ENCODE peak calls at places on chromosome 3, in five cellular contexts. W, R, S, Z and K are unnamed samples. For H3K4me1, the result is how much of the 10 kb centered on the place peaks cover.

GRCh38 chr3:42078686-42079085 is 12.5 kb upstream of the TRAK1 start:
- DNase-seq in R (no peak), W (no peak), S (no peak), Z (no peak), K (no peak)

GRCh38 chr3:54527953-54528352 is 399.9 kb downstream of the LRTM1 start:
- DNase-seq in S (no peak), W (peak), Z (no peak), R (no peak), K (no peak)

GRCh38 chr3:157819826-157820517 is 286.2 kb downstream of the SHOX2 start:
- DNase-seq in R (no peak), S (no peak), W (no peak), Z (no peak), K (no peak)

GRCh38 chr3:154799801-154800200 is 280.3 kb upstream of the MME start:
- DNase-seq in R (no peak), S (no peak), Z (no peak), W (no peak), K (no peak)

GRCh38 chr3:125107861-125108567 is 52.2 kb upstream of the HEG1 start:
- DNase-seq in W (no peak), S (no peak), Z (no peak), R (no peak), K (no peak)

GRCh38 chr3:4684976-4685375 is 191.8 kb downstream of the ITPR1 start:
- DNase-seq in W (no peak), R (no peak), Z (no peak), S (no peak), K (no peak)

GRCh38 chr3:45496550-45496949 is 98.0 kb upstream of the LIMD1 start:
- DNase-seq in R (peak), Z (peak), W (peak), S (no peak), K (peak)

GRCh38 chr3:137992592-137992991 is 17.4 kb upstream of the CLDN18 start:
- DNase-seq in S (no peak), R (no peak), W (no peak), Z (no peak), K (no peak)

GRCh38 chr3:64892664-64893309 is 205.0 kb upstream of the ADAMTS9 start:
- DNase-seq in S (no peak), W (no peak), Z (no peak), R (no peak), K (no peak)

GRCh38 chr3:134352031-134352671 is 22.1 kb downstream of the AMOTL2 start:
- DNase-seq in R (no peak), Z (no peak), W (peak), S (no peak), K (no peak)

GRCh38 chr3:41116851-41117250 is 82.5 kb upstream of the CTNNB1 start:
- DNase-seq in R (no peak), S (no peak), W (no peak), Z (no peak), K (no peak)

GRCh38 chr3:128550471-128551126 is 57.6 kb upstream of the GATA2 start:
- DNase-seq in Z (no peak), W (no peak), S (no peak), R (no peak), K (no peak)

GRCh38 chr3:120396469-120396868 is 47.3 kb upstream of the LRRC58 start:
- DNase-seq in R (no peak), Z (no peak), S (no peak), W (no peak), K (no peak)

GRCh38 chr3:108590443-108590842 is 921 bp downstream of the DZIP3 start:
- DNase-seq in Z (no peak), S (no peak), W (no peak), R (peak), K (no peak)

GRCh38 chr3:194312743-194313281 is 38.3 kb downstream of the CPN2 start:
- DNase-seq in R (peak), Z (peak), S (no peak), W (peak), K (peak)

GRCh38 chr3:31927806-31928205 is 53.3 kb downstream of the OSBPL10 start:
- DNase-seq in R (no peak), Z (no peak), S (no peak), W (no peak), K (no peak)

GRCh38 chr3:131907809-131908208 is 127.0 kb downstream of the CPNE4 start:
- DNase-seq in Z (no peak), R (peak), S (no peak), W (no peak), K (no peak)

GRCh38 chr3:71490692-71491091 is 92.8 kb downstream of the FOXP1 start:
- DNase-seq in R (no peak), Z (no peak), W (no peak), S (no peak), K (no peak)

GRCh38 chr3:145936986-145937385 is 224.0 kb downstream of the PLOD2 start:
- DNase-seq in W (no peak), R (no peak), S (no peak), Z (no peak), K (no peak)

GRCh38 chr3:44104668-44105321 is 136.9 kb upstream of the TOPAZ1 start:
- DNase-seq in Z (no peak), W (no peak), S (no peak), R (no peak), K (no peak)

GRCh38 chr3:161366067-161366466 is 5.2 kb downstream of the SPTSSB start:
- DNase-seq in W (no peak), S (no peak), R (no peak), Z (no peak), K (no peak)

GRCh38 chr3:167882057-167882667 is 146.6 kb downstream of the SERPINI1 start:
- DNase-seq in W (no peak), S (no peak), Z (no peak), R (peak), K (no peak)

GRCh38 chr3:125512135-125512920 is 7.7 kb downstream of the SNX4 start:
- DNase-seq in S (no peak), W (no peak), R (no peak), Z (no peak), K (no peak)

GRCh38 chr3:142213298-142213697 is 12.1 kb downstream of the GK5 start:
- DNase-seq in R (no peak), S (no peak), Z (no peak), W (no peak), K (peak)

GRCh38 chr3:74603292-74603691 is 11.2 kb downstream of the CNTN3 start:
- DNase-seq in W (no peak), Z (no peak), R (no peak), S (no peak), K (no peak)

GRCh38 chr3:66453525-66454463 is 47.0 kb downstream of the LRIG1 start:
- DNase-seq in S (no peak), W (no peak), Z (no peak), R (peak), K (no peak)

GRCh38 chr3:125437631-125438435 is 62.7 kb upstream of the ZNF148 start:
- DNase-seq in R (peak), W (peak), Z (peak), S (peak), K (peak)

GRCh38 chr3:25587526-25587925 is 77.2 kb downstream of the TOP2B start:
- DNase-seq in R (no peak), S (no peak), Z (no peak), W (no peak), K (no peak)

GRCh38 chr3:141686477-141687280 is 51.4 kb upstream of the RNF7 start:
- DNase-seq in W (peak), R (no peak), Z (peak), S (peak), K (peak)

GRCh38 chr3:170497197-170497596 is 78.5 kb downstream of the CLDN11 start:
- DNase-seq in Z (no peak), W (no peak), S (no peak), R (no peak), K (no peak)

GRCh38 chr3:40597441-40597840 is 72.7 kb downstream of the ZNF621 start:
- DNase-seq in S (no peak), R (no peak), Z (no peak), W (no peak), K (no peak)

GRCh38 chr3:99645277-99646106 is 7.1 kb downstream of the COL8A1 start:
- DNase-seq in W (no peak), Z (no peak), R (peak), S (no peak), K (no peak)

GRCh38 chr3:132342615-132343014 is 25.4 kb downstream of the ACP3 start:
- DNase-seq in Z (no peak), W (no peak), R (no peak), S (no peak), K (no peak)

GRCh38 chr3:39506863-39507262 is 39.4 kb downstream of the MOBP start:
- DNase-seq in S (no peak), W (no peak), Z (no peak), R (no peak), K (no peak)

GRCh38 chr3:192844366-192844765 is 73.3 kb downstream of the MB21D2 start:
- DNase-seq in W (no peak), R (no peak), Z (no peak), S (no peak), K (no peak)

GRCh38 chr3:52529376-52530333 is 4.0 kb downstream of the NT5DC2 start:
- DNase-seq in Z (no peak), S (no peak), R (no peak), W (peak), K (peak)

GRCh38 chr3:177944228-177944661 is 592.0 kb upstream of the KCNMB2 start:
- DNase-seq in W (no peak), Z (no peak), S (no peak), R (no peak), K (no peak)

GRCh38 chr3:55468251-55468650 is 18.9 kb downstream of the WNT5A start:
- DNase-seq in W (no peak), Z (no peak), R (no peak), S (no peak), K (no peak)

GRCh38 chr3:58175098-58175428 is 35.7 kb downstream of the DNASE1L3 start:
- DNase-seq in R (no peak), Z (no peak), W (no peak), S (no peak), K (no peak)
- H3K4me1 ChIP-seq in R (under half), Z (under half), W (under half), S (half or more), K (under half)

GRCh38 chr3:187040637-187041361 is 98.5 kb downstream of the RPL39L start:
- DNase-seq in R (no peak), Z (no peak), W (no peak), S (no peak), K (no peak)
- H3K4me1 ChIP-seq in R (under half), Z (under half), W (under half), S (half or more), K (under half)

GRCh38 chr3:12962292-12962691 is 110.9 kb downstream of the IQSEC1 start:
- DNase-seq in Z (no peak), R (no peak), S (no peak), W (no peak), K (no peak)
- H3K4me1 ChIP-seq in Z (half or more), R (under half), S (half or more), W (half or more), K (under half)

GRCh38 chr3:149648525-149648924 is 9.3 kb downstream of the WWTR1 start:
- DNase-seq in Z (no peak), W (no peak), S (no peak), R (no peak), K (no peak)
- H3K4me1 ChIP-seq in Z (under half), W (under half), S (under half), R (under half), K (under half)

GRCh38 chr3:152398495-152398894 is 129.8 kb downstream of the MBNL1 start:
- DNase-seq in Z (no peak), S (no peak), R (peak), W (no peak), K (no peak)
- H3K4me1 ChIP-seq in Z (half or more), S (half or more), R (under half), W (half or more), K (under half)